ENCODE peak calls at places on chromosomes 5 and 9, in eight cellular contexts. H is mucosa of descending colon; G is progenitor cell of endocrine pancreas; C is EH; S is kidney epithelial cell; W is epithelial cell of esophagus; Q is activated CD8-positive, alpha-beta memory T cell treated with anti-CD3 and anti-CD28 coated beads for 48 hours; J is M059J. D is an unnamed sample.

GRCh38 chr9:134980516-134980915 is 62.8 kb upstream of the FCN1 start:
- DNase-seq in G (no peak), W (no peak), J (no peak), S (no peak), C (no peak), H (no peak), Q (no peak), D (no peak)

GRCh38 chr9:131915181-131915580 is 164.5 kb downstream of the MED27 start:
- DNase-seq in W (peak), S (no peak), J (peak), C (peak), H (no peak), Q (no peak), G (no peak), D (no peak)

GRCh38 chr5:145124806-145125205 is 710.3 kb downstream of the PRELID2 start:
- DNase-seq in S (no peak), H (no peak), C (no peak), W (no peak), J (no peak), G (no peak), Q (no peak), D (no peak)

GRCh38 chr5:17190799-17191391 is 26.5 kb upstream of the BASP1 start:
- DNase-seq in J (no peak), C (peak), Q (no peak), G (no peak), S (no peak), H (no peak), W (no peak), D (no peak)

GRCh38 chr9:32552172-32552872 is at the start of the genes SMIM27 and TOPORS:
- DNase-seq in W (peak), J (peak), G (peak), Q (peak), H (peak), S (peak), C (peak), D (peak)

GRCh38 chr5:8676731-8677130 is 807.8 kb downstream of the MTRR start:
- DNase-seq in J (peak), S (no peak), C (no peak), Q (no peak), H (no peak), W (no peak), G (no peak), D (no peak)

GRCh38 chr5:173028811-173029327 is 27.3 kb upstream of the CREBRF start:
- DNase-seq in S (no peak), G (no peak), C (peak), Q (no peak), J (no peak), W (no peak), H (no peak), D (no peak)

GRCh38 chr5:57316798-57317327 is 143.0 kb downstream of the GPBP1 start:
- DNase-seq in J (peak), H (peak), W (peak), C (peak), S (peak), G (no peak), Q (no peak), D (peak)

GRCh38 chr9:94639045-94639995 is at the start of gene FBP1:
- DNase-seq in W (no peak), C (peak), G (no peak), J (no peak), Q (no peak), H (peak), S (no peak), D (no peak)

GRCh38 chr5:9288234-9288633 is 257.6 kb downstream of the SEMA5A start:
- DNase-seq in C (no peak), W (no peak), J (peak), H (no peak), S (no peak), G (no peak), Q (no peak), D (no peak)

GRCh38 chr9:10232352-10232930 is 380.4 kb downstream of the PTPRD start:
- DNase-seq in C (no peak), H (no peak), W (peak), J (no peak), G (no peak), Q (no peak), S (no peak), D (no peak)

GRCh38 chr5:102971693-102972293 is 148.1 kb downstream of the GIN1 start:
- DNase-seq in J (peak), C (peak), G (no peak), W (peak), Q (no peak), S (no peak), H (no peak), D (peak)

GRCh38 chr5:132733499-132734148 is 3.7 kb downstream of the KIF3A start:
- DNase-seq in G (no peak), C (no peak), H (no peak), W (no peak), Q (no peak), J (no peak), S (no peak), D (no peak)

GRCh38 chr9:132187006-132187760 is 25.3 kb downstream of the NTNG2 start:
- DNase-seq in J (no peak), S (no peak), H (no peak), G (no peak), Q (no peak), W (no peak), C (no peak), D (no peak)

GRCh38 chr5:67221487-67222242 is 25.1 kb upstream of the CD180 start:
- DNase-seq in S (no peak), W (no peak), G (no peak), Q (no peak), J (no peak), H (peak), C (no peak), D (no peak)

GRCh38 chr5:169162407-169162806 is 138.5 kb downstream of the SLIT3 start:
- DNase-seq in J (peak), S (no peak), H (no peak), W (no peak), G (no peak), Q (no peak), C (peak), D (peak)

GRCh38 chr5:170336065-170336464 is 38.5 kb upstream of the LCP2 start:
- DNase-seq in Q (no peak), C (no peak), J (no peak), G (no peak), H (no peak), S (no peak), W (no peak), D (no peak)

GRCh38 chr5:179119415-179120170 is 59.4 kb downstream of the ZNF354C start:
- DNase-seq in G (no peak), Q (no peak), W (no peak), J (no peak), H (no peak), S (no peak), C (no peak), D (no peak)

GRCh38 chr9:101148344-101148743 is 119.8 kb downstream of the PLPPR1 start:
- DNase-seq in H (no peak), C (no peak), J (no peak), Q (no peak), W (no peak), G (no peak), S (no peak), D (no peak)

GRCh38 chr9:81318571-81318970 is 370.8 kb downstream of the TLE1 start:
- DNase-seq in W (peak), Q (no peak), J (peak), C (peak), H (no peak), S (peak), G (no peak), D (peak)

GRCh38 chr9:114914139-114914538 is 16.3 kb downstream of the TNFSF8 start:
- DNase-seq in H (no peak), W (no peak), J (no peak), C (no peak), S (no peak), G (no peak), Q (no peak), D (no peak)

GRCh38 chr5:174520420-174521396 is 203.7 kb upstream of the MSX2 start:
- DNase-seq in Q (no peak), J (no peak), H (no peak), G (peak), S (no peak), W (peak), C (no peak), D (no peak)

GRCh38 chr9:105246656-105247162 is 2.3 kb downstream of the SLC44A1 start:
- DNase-seq in G (no peak), W (no peak), J (no peak), Q (no peak), S (no peak), H (no peak), C (no peak), D (no peak)

GRCh38 chr5:31733365-31733764 is 94.4 kb downstream of the PDZD2 start:
- DNase-seq in C (no peak), H (no peak), S (no peak), W (no peak), J (no peak), Q (no peak), G (no peak), D (no peak)

GRCh38 chr5:5883562-5883961 is 461.1 kb downstream of the ICE1 start:
- DNase-seq in W (no peak), S (no peak), H (no peak), C (no peak), J (no peak), Q (no peak), G (no peak), D (no peak)

GRCh38 chr9:136268318-136268717 is 22.7 kb upstream of the QSOX2 start:
- DNase-seq in C (peak), H (no peak), J (peak), S (no peak), Q (no peak), W (no peak), G (no peak), D (no peak)

GRCh38 chr9:124792976-124793594 is 16.2 kb downstream of the OLFML2A start:
- DNase-seq in W (no peak), Q (no peak), C (peak), G (no peak), J (no peak), H (no peak), S (peak), D (no peak)

GRCh38 chr9:93154293-93154903 is 20.3 kb upstream of the NINJ1 start:
- DNase-seq in J (peak), H (peak), Q (no peak), C (peak), G (peak), S (no peak), W (peak), D (no peak)